ENCODE peak calls at places on chromosomes 3 and 15, in ten cellular contexts. G, Z, L, X, A, S, K, F, C and V are unnamed samples.

GRCh38 chr15:70507772-70508351 is 255.5 kb downstream of the UACA start:
- DNase-seq in S (peak), C (no peak), K (peak), L (no peak), Z (no peak), A (peak), F (no peak), G (peak), X (peak), V (no peak)

GRCh38 chr3:162780313-162780712 is 1283.7 kb downstream of the OTOL1 start:
- DNase-seq in A (no peak), F (no peak), X (no peak), G (no peak), L (no peak), K (no peak), S (peak), C (no peak), Z (no peak), V (no peak)

GRCh38 chr3:20064796-20065564 is 24.7 kb downstream of the KAT2B start:
- DNase-seq in K (no peak), S (no peak), X (no peak), G (no peak), L (no peak), A (no peak), Z (no peak), F (no peak), C (no peak), V (no peak)

GRCh38 chr15:69685524-69686452 is 233.2 kb downstream of the RPLP1 start:
- DNase-seq in Z (no peak), A (no peak), G (no peak), X (no peak), C (no peak), K (no peak), S (no peak), F (no peak), L (peak), V (no peak)

GRCh38 chr3:153210660-153211059 is 48.6 kb downstream of the RAP2B start:
- DNase-seq in L (no peak), C (no peak), Z (no peak), X (no peak), G (peak), K (no peak), A (no peak), F (no peak), S (no peak), V (no peak)

GRCh38 chr3:55416381-55416821 is 70.7 kb downstream of the WNT5A start:
- DNase-seq in L (no peak), K (no peak), C (no peak), G (peak), A (peak), F (no peak), Z (no peak), S (peak), X (peak), V (peak)

GRCh38 chr15:57160823-57161560 is 215.3 kb upstream of the CGNL1 start:
- DNase-seq in X (peak), F (no peak), A (peak), L (no peak), S (no peak), Z (no peak), G (no peak), C (no peak), K (no peak), V (peak)

GRCh38 chr3:160115387-160115786 is 109.8 kb upstream of the C3orf80 start:
- DNase-seq in L (no peak), Z (no peak), S (no peak), F (no peak), X (no peak), A (no peak), G (no peak), C (no peak), K (no peak), V (no peak)

GRCh38 chr3:5022187-5022965 is 43.1 kb downstream of the BHLHE40 start:
- DNase-seq in K (no peak), A (no peak), X (peak), G (no peak), F (no peak), Z (no peak), C (no peak), L (no peak), S (no peak), V (no peak)

GRCh38 chr15:101054116-101054515 is 135.0 kb downstream of the LRRK1 start:
- DNase-seq in X (no peak), C (no peak), A (no peak), K (no peak), G (no peak), L (no peak), F (no peak), Z (peak), S (no peak), V (no peak)